ENCODE peak calls at places on chromosome 13, in nine cellular contexts. One of them, this sample, is unnamed.

GRCh38 chr13:112465251-112466131 is 89.3 kb downstream of the SPACA7 start:
- DNase-seq in HT1080: no peak
- DNase-seq in GF-D8: no peak
- DNase-seq in GM04503: no peak
- DNase-seq in HTR-8/SVneo: no peak
- DNase-seq in H9: no peak
- DNase-seq in midbrain: no peak
- DNase-seq in putamen: no peak
- DNase-seq in ureter: peak
- DNase-seq in this sample: no peak

GRCh38 chr13:107767119-107767518 is 448.2 kb downstream of the LIG4 start:
- DNase-seq in HT1080: no peak
- DNase-seq in GF-D8: no peak
- DNase-seq in GM04503: no peak
- DNase-seq in HTR-8/SVneo: no peak
- DNase-seq in H9: no peak
- DNase-seq in midbrain: no peak
- DNase-seq in putamen: no peak
- DNase-seq in ureter: no peak
- DNase-seq in this sample: no peak

GRCh38 chr13:110262082-110262436 is 44.9 kb downstream of the COL4A1 start:
- DNase-seq in HT1080: no peak
- DNase-seq in GF-D8: no peak
- DNase-seq in GM04503: no peak
- DNase-seq in HTR-8/SVneo: no peak
- DNase-seq in H9: no peak
- DNase-seq in midbrain: no peak
- DNase-seq in putamen: no peak
- DNase-seq in ureter: peak
- DNase-seq in this sample: no peak

GRCh38 chr13:23140492-23140891 is 40.3 kb upstream of the SGCG start:
- DNase-seq in HT1080: no peak
- DNase-seq in GF-D8: no peak
- DNase-seq in GM04503: no peak
- DNase-seq in HTR-8/SVneo: no peak
- DNase-seq in H9: no peak
- DNase-seq in midbrain: no peak
- DNase-seq in putamen: no peak
- DNase-seq in ureter: no peak
- DNase-seq in this sample: no peak

GRCh38 chr13:110345266-110345665 is 38.2 kb downstream of the COL4A2 start:
- DNase-seq in HT1080: no peak
- DNase-seq in GF-D8: no peak
- DNase-seq in GM04503: no peak
- DNase-seq in HTR-8/SVneo: no peak
- DNase-seq in H9: no peak
- DNase-seq in midbrain: no peak
- DNase-seq in putamen: no peak
- DNase-seq in ureter: no peak
- DNase-seq in this sample: no peak

GRCh38 chr13:110209950-110210603 is 96.9 kb downstream of the COL4A1 start:
- DNase-seq in HT1080: no peak
- DNase-seq in GF-D8: no peak
- DNase-seq in GM04503: no peak
- DNase-seq in HTR-8/SVneo: no peak
- DNase-seq in H9: no peak
- DNase-seq in midbrain: no peak
- DNase-seq in putamen: no peak
- DNase-seq in ureter: no peak
- DNase-seq in this sample: no peak

GRCh38 chr13:30234763-30235162 is 72.6 kb downstream of the KATNAL1 start:
- DNase-seq in HT1080: peak
- DNase-seq in GF-D8: no peak
- DNase-seq in GM04503: no peak
- DNase-seq in HTR-8/SVneo: no peak
- DNase-seq in H9: no peak
- DNase-seq in midbrain: no peak
- DNase-seq in putamen: no peak
- DNase-seq in ureter: no peak
- DNase-seq in this sample: no peak

GRCh38 chr13:62997696-62998095 is 1582.0 kb upstream of the PCDH20 start:
- DNase-seq in HT1080: peak
- DNase-seq in GF-D8: peak
- DNase-seq in GM04503: no peak
- DNase-seq in HTR-8/SVneo: no peak
- DNase-seq in H9: no peak
- DNase-seq in midbrain: no peak
- DNase-seq in putamen: no peak
- DNase-seq in ureter: no peak
- DNase-seq in this sample: no peak

GRCh38 chr13:59000770-59001169 is 1163.0 kb downstream of the DIAPH3 start:
- DNase-seq in HT1080: no peak
- DNase-seq in GF-D8: no peak
- DNase-seq in GM04503: no peak
- DNase-seq in HTR-8/SVneo: no peak
- DNase-seq in H9: no peak
- DNase-seq in midbrain: no peak
- DNase-seq in putamen: no peak
- DNase-seq in ureter: no peak
- DNase-seq in this sample: no peak

GRCh38 chr13:109152311-109152820 is 523.0 kb downstream of the MYO16 start:
- DNase-seq in HT1080: no peak
- DNase-seq in GF-D8: no peak
- DNase-seq in GM04503: no peak
- DNase-seq in HTR-8/SVneo: no peak
- DNase-seq in H9: no peak
- DNase-seq in midbrain: no peak
- DNase-seq in putamen: no peak
- DNase-seq in ureter: no peak
- DNase-seq in this sample: no peak

GRCh38 chr13:100274942-100275506 is 186.1 kb downstream of the PCCA start:
- DNase-seq in HT1080: peak
- DNase-seq in GF-D8: no peak
- DNase-seq in GM04503: no peak
- DNase-seq in HTR-8/SVneo: peak
- DNase-seq in H9: no peak
- DNase-seq in midbrain: no peak
- DNase-seq in putamen: no peak
- DNase-seq in ureter: no peak
- DNase-seq in this sample: no peak

GRCh38 chr13:98978280-98978679 is 416 bp upstream of the DOCK9 start:
- DNase-seq in HT1080: peak
- DNase-seq in GF-D8: no peak
- DNase-seq in GM04503: no peak
- DNase-seq in HTR-8/SVneo: peak
- DNase-seq in H9: no peak
- DNase-seq in midbrain: no peak
- DNase-seq in putamen: no peak
- DNase-seq in ureter: no peak
- DNase-seq in this sample: no peak

GRCh38 chr13:94708031-94708571 is 4.2 kb downstream of the SOX21 start:
- DNase-seq in HT1080: no peak
- DNase-seq in GF-D8: no peak
- DNase-seq in GM04503: no peak
- DNase-seq in HTR-8/SVneo: no peak
- DNase-seq in H9: peak
- DNase-seq in midbrain: peak
- DNase-seq in putamen: peak
- DNase-seq in ureter: no peak
- DNase-seq in this sample: no peak

GRCh38 chr13:84605927-84606326 is 723.7 kb upstream of the SLITRK1 start:
- DNase-seq in HT1080: no peak
- DNase-seq in GF-D8: no peak
- DNase-seq in GM04503: no peak
- DNase-seq in HTR-8/SVneo: no peak
- DNase-seq in H9: peak
- DNase-seq in midbrain: no peak
- DNase-seq in putamen: no peak
- DNase-seq in ureter: no peak
- DNase-seq in this sample: no peak

GRCh38 chr13:91776650-91777193 is 378.3 kb downstream of the GPC5 start:
- DNase-seq in HT1080: no peak
- DNase-seq in GF-D8: no peak
- DNase-seq in GM04503: no peak
- DNase-seq in HTR-8/SVneo: no peak
- DNase-seq in H9: no peak
- DNase-seq in midbrain: no peak
- DNase-seq in putamen: no peak
- DNase-seq in ureter: no peak
- DNase-seq in this sample: no peak

GRCh38 chr13:94860981-94861407 is 148.6 kb upstream of the SOX21 start:
- DNase-seq in HT1080: peak
- DNase-seq in GF-D8: peak
- DNase-seq in GM04503: no peak
- DNase-seq in HTR-8/SVneo: no peak
- DNase-seq in H9: no peak
- DNase-seq in midbrain: no peak
- DNase-seq in putamen: peak
- DNase-seq in ureter: no peak
- DNase-seq in this sample: no peak

GRCh38 chr13:74450525-74450845 is 316.3 kb upstream of the KLF12 start:
- DNase-seq in HT1080: no peak
- DNase-seq in GF-D8: no peak
- DNase-seq in GM04503: no peak
- DNase-seq in HTR-8/SVneo: no peak
- DNase-seq in H9: no peak
- DNase-seq in midbrain: no peak
- DNase-seq in putamen: no peak
- DNase-seq in ureter: no peak
- DNase-seq in this sample: no peak